ENCODE peak calls at places on chromosome 9, in six cellular contexts. H is CD4-positive, CD25-positive, alpha-beta regulatory T cell; G is kidney; W is CD8-positive, alpha-beta T cell; B is Panc1; S is effector memory CD4-positive, alpha-beta T cell. L is an unnamed sample.

GRCh38 chr9:133301253-133302230 is 26.5 kb upstream of the ABO start:
- DNase-seq in H (no peak), G (no peak), S (no peak), B (no peak), W (no peak), L (no peak)

GRCh38 chr9:89996106-89996505 is 391.3 kb downstream of the GADD45G start:
- DNase-seq in B (no peak), S (no peak), H (no peak), W (no peak), G (no peak), L (no peak)

GRCh38 chr9:91207889-91208651 is 153.6 kb downstream of the AUH start:
- DNase-seq in W (no peak), G (peak; percentile 64), B (no peak), H (peak; percentile 9), S (no peak), L (no peak)

GRCh38 chr9:92482336-92482735 is at the start of gene ASPN:
- DNase-seq in S (no peak), W (no peak), G (no peak), B (no peak), H (no peak), L (no peak)

GRCh38 chr9:78967557-78968212 is 604.1 kb upstream of the TLE4 start:
- DNase-seq in S (no peak), G (no peak), W (no peak), H (no peak), B (no peak), L (no peak)

GRCh38 chr9:68706579-68707201 is 1.6 kb downstream of the PIP5K1B start:
- DNase-seq in G (no peak), S (no peak), W (no peak), H (no peak), B (no peak), L (no peak)

GRCh38 chr9:135281151-135281550 is 193.7 kb downstream of the OLFM1 start:
- DNase-seq in H (no peak), S (no peak), G (no peak), B (no peak), W (no peak), L (no peak)

GRCh38 chr9:94097788-94098413 is 13.6 kb downstream of the PTPDC1 start:
- DNase-seq in G (no peak), H (no peak), B (no peak), W (no peak), S (no peak), L (no peak)

GRCh38 chr9:131407717-131408195 is 13.9 kb downstream of the PRRC2B start:
- DNase-seq in B (no peak), W (peak; percentile 53), G (no peak), H (no peak), S (peak; percentile 23), L (no peak)

GRCh38 chr9:127011772-127012171 is 97.2 kb downstream of the RALGPS1 start:
- DNase-seq in W (no peak), G (no peak), S (no peak), H (no peak), B (no peak), L (no peak)

GRCh38 chr9:12838546-12838945 is 63.7 kb downstream of the LURAP1L start:
- DNase-seq in S (no peak), G (no peak), W (no peak), B (no peak), H (no peak), L (no peak)

GRCh38 chr9:29285818-29286217 is 1712.5 kb upstream of the C9orf72 start:
- DNase-seq in W (no peak), S (no peak), H (no peak), G (no peak), B (no peak), L (peak; percentile 7)

GRCh38 chr9:76725885-76726284 is 38.4 kb upstream of the PCA3 start:
- DNase-seq in S (no peak), B (no peak), G (no peak), H (no peak), W (no peak), L (no peak)

GRCh38 chr9:73083519-73083918 is 68.1 kb upstream of the ANXA1 start:
- DNase-seq in H (no peak), B (no peak), W (no peak), S (no peak), G (no peak), L (no peak)

GRCh38 chr9:98240475-98240874 is 15.0 kb downstream of the TBC1D2 start:
- DNase-seq in B (no peak), H (no peak), G (no peak), S (no peak), W (no peak), L (no peak)
- H3K36me3 ChIP-seq in B (no peaks in the 10 kb centered on the region), H (peaks cover 35% of the 10 kb centered on the region), G (no peaks in the 10 kb centered on the region), S (peaks cover 13% of the 10 kb centered on the region), W (no peaks in the 10 kb centered on the region), L (no peaks in the 10 kb centered on the region)

GRCh38 chr9:77926314-77926959 is 105.2 kb downstream of the GNAQ start:
- DNase-seq in G (no peak), B (no peak), W (no peak), S (no peak), H (no peak), L (no peak)

GRCh38 chr9:77917800-77918199 is 113.8 kb downstream of the GNAQ start:
- DNase-seq in H (no peak), S (no peak), G (no peak), W (no peak), B (no peak), L (no peak)

GRCh38 chr9:77927265-77927664 is 104.3 kb downstream of the GNAQ start:
- DNase-seq in H (no peak), W (no peak), G (no peak), B (no peak), S (no peak), L (no peak)

DNA sequence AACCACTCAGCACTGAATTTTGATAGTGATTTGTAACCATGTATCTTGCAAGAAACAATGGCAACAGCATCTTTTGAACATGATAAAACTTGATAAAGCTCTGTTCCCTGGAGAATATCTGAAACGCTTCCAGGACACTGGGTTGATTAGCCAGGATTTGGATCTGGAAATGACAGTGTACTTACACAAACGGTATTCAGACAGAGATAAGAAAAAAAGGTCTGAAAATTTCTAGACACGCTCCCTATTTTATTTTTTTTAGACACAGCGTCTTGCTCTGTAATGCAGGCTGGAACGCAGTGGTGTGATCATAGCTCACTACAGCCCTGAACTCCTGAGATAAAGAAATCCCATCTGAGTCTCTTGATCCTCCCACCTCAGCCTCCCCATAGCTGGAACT is 109.0 kb downstream of the GNAQ start:
- DNase-seq in W (no peak), S (no peak), H (no peak), B (no peak), G (no peak), L (no peak)
- H3K4me1 ChIP-seq in W (no peaks in the 10 kb centered on the region), S (peaks cover 2% of the 10 kb centered on the region), H (peaks cover 4% of the 10 kb centered on the region), B (no peaks in the 10 kb centered on the region), G (no peaks in the 10 kb centered on the region), L (no peaks in the 10 kb centered on the region)

GRCh38 chr9:40914772-40915659 is 213.5 kb downstream of the FOXD4L6 start:
- DNase-seq in B (no peak), S (no peak), G (no peak), H (no peak), W (no peak), L (no peak)
- H3K9me3 ChIP-seq in B (no peaks in the 10 kb centered on the region), S (peaks cover 53% of the 10 kb centered on the region), G (peaks cover 43% of the 10 kb centered on the region), H (peaks cover 72% of the 10 kb centered on the region), W (peaks cover 45% of the 10 kb centered on the region), L (peaks cover 11% of the 10 kb centered on the region)

GRCh38 chr9:22054076-22054475 is 45.0 kb upstream of the CDKN2B start:
- DNase-seq in S (no peak), H (no peak), B (no peak), G (no peak), W (no peak), L (no peak)

GRCh38 chr9:22056402-22056801 is 47.3 kb upstream of the CDKN2B start:
- DNase-seq in S (no peak), H (no peak), B (no peak), W (no peak), G (no peak), L (no peak)

GRCh38 chr9:22054529-22054928 is 45.4 kb upstream of the CDKN2B start:
- DNase-seq in B (no peak), G (no peak), W (no peak), H (no peak), S (no peak), L (no peak)

GRCh38 chr9:22053178-22053577 is 44.1 kb upstream of the CDKN2B start:
- DNase-seq in W (no peak), B (no peak), G (no peak), H (no peak), S (no peak), L (no peak)

DNA sequence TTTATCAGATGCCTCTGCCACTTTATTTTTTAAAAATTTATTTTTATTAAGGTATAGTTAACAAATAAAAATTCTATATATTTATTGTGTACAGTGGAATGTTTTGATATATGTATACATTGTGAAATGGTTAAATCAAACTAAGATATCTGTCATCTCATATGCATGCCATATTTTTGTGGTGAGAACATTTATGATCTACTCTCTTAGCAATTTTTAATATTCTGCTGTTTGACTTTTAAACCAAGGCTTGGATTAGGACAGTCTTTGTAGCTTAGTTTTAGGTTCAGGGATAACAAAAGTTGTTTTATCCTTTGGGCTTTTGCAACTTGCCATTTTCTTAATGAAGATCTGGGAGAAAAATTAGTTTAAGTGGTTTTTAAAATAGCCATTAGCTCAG is 46.0 kb upstream of the CDKN2B start:
- DNase-seq in S (no peak), B (no peak), W (no peak), G (no peak), H (no peak), L (no peak)
- H3K36me3 ChIP-seq in S (no peaks in the 10 kb centered on the region), B (no peaks in the 10 kb centered on the region), W (no peaks in the 10 kb centered on the region), G (no peaks in the 10 kb centered on the region), H (no peaks in the 10 kb centered on the region), L (no peaks in the 10 kb centered on the region)

DNA sequence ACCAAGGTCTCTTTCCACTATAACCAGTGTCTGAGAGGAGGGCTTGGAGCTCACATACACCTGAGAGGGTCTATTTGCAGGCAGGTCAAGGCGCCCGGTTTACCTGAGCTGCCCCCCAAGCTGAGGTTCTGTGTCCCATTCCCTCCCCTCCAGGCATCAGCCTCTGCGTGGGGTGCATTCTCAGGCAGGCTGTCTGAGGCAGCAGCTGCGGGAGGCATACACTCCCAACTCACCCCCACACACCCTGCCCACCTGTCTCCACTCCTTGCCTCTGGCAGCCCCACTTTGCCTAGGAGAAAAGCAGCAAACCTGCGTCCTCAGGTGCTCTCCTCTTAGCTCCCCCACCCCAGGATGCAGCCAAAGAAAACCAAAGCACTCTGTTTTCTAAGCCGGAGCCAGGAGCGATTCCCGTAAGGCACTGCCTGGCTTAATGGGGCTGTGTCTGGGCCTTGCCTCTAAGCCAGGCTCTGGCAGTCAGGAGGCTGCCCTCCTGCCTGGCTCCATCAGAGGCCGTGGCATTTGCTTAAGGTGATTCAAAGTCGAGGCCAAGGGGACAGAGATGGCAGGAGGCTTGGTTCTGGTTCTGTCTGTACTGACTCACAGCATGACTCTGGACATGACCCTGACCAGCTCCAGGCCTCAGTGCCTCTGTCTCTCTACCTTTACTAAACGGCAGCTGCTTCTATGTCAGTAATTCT is 139.2 kb upstream of the TRIM32 start:
- DNase-seq in G (no peak), B (no peak), S (no peak), H (no peak), W (no peak), L (no peak)
- H3K4me1 ChIP-seq in G (peaks cover 21% of the 10 kb centered on the region), B (no peaks in the 10 kb centered on the region), S (no peaks in the 10 kb centered on the region), H (no peaks in the 10 kb centered on the region), W (no peaks in the 10 kb centered on the region), L (peaks cover 2% of the 10 kb centered on the region)

GRCh38 chr9:14812806-14813205 is 90.3 kb upstream of the CER1 start:
- DNase-seq in S (no peak), W (no peak), G (no peak), H (no peak), B (no peak), L (no peak)
- H3K9me3 ChIP-seq in S (no peaks in the 10 kb centered on the region), W (no peaks in the 10 kb centered on the region), G (no peaks in the 10 kb centered on the region), H (no peaks in the 10 kb centered on the region), B (no peaks in the 10 kb centered on the region), L (no peaks in the 10 kb centered on the region)